ENCODE peak calls at places on chromosomes 2 and 18, in six cellular contexts. K, L, M, Z, I and U are unnamed samples.

GRCh38 chr18:62289047-62289446 is 36.1 kb upstream of the TNFRSF11A start:
- DNase-seq in M (no peak), L (no peak), Z (no peak), I (no peak), K (no peak), U (no peak)

GRCh38 chr2:212892193-212892592 is 259.2 kb downstream of the IKZF2 start:
- DNase-seq in L (no peak), M (peak; percentile 7), I (no peak), Z (peak; percentile 64), K (no peak), U (no peak)

GRCh38 chr2:188969236-188970032 is 4.7 kb upstream of the COL3A1 start:
- DNase-seq in K (no peak), I (no peak), Z (peak; percentile 78), M (peak; percentile 7), L (no peak), U (no peak)

GRCh38 chr2:130824492-130825061 is 12.1 kb upstream of the ARHGEF4 start:
- DNase-seq in M (no peak), L (peak; percentile 41), Z (peak; percentile 99), K (peak; percentile 26), I (peak; percentile 61), U (peak; percentile 99)

GRCh38 chr2:46334389-46335345 is 37.5 kb downstream of the EPAS1 start:
- DNase-seq in L (no peak), Z (peak; percentile 98), M (no peak), K (no peak), I (no peak), U (peak; percentile 84)

GRCh38 chr2:69554981-69555380 is 88.6 kb downstream of the AAK1 start:
- DNase-seq in K (no peak), Z (no peak), L (no peak), I (no peak), M (peak; percentile 34), U (peak; percentile 75)

GRCh38 chr18:44927127-44927849 is 246.6 kb downstream of the SETBP1 start:
- DNase-seq in I (no peak), K (no peak), M (no peak), L (no peak), Z (no peak), U (no peak)

GRCh38 chr2:854460-854859 is 96.2 kb upstream of the SNTG2 start:
- DNase-seq in K (no peak), L (no peak), I (no peak), M (peak; percentile 36), Z (no peak), U (no peak)

GRCh38 chr2:169276045-169276444 is 86.3 kb downstream of the LRP2 start:
- DNase-seq in Z (no peak), M (no peak), L (no peak), K (no peak), I (no peak), U (no peak)

GRCh38 chr2:172849519-172850217 is 114.0 kb downstream of the RAPGEF4 start:
- DNase-seq in K (no peak), Z (no peak), L (no peak), M (no peak), I (no peak), U (no peak)

GRCh38 chr2:171629113-171629512 is 58.2 kb upstream of the DYNC1I2 start:
- DNase-seq in L (no peak), M (no peak), Z (no peak), K (no peak), I (no peak), U (no peak)

GRCh38 chr2:81894451-81894990 is 1590.0 kb upstream of the LRRTM1 start:
- DNase-seq in L (no peak), K (no peak), I (no peak), M (no peak), Z (peak; percentile 1), U (no peak)

GRCh38 chr2:20108655-20109396 is 57.4 kb upstream of the LAPTM4A start:
- DNase-seq in K (no peak), Z (peak; percentile 85), L (no peak), I (no peak), M (no peak), U (no peak)

GRCh38 chr2:47554311-47554905 is 151.5 kb downstream of the MSH2 start:
- DNase-seq in I (no peak), K (no peak), Z (no peak), M (no peak), L (no peak), U (no peak)

GRCh38 chr18:2139676-2140075 is 431.6 kb downstream of the METTL4 start:
- DNase-seq in L (no peak), I (no peak), K (no peak), M (no peak), Z (no peak), U (no peak)

GRCh38 chr2:26562811-26563645 is 78.1 kb downstream of the CIB4 start:
- DNase-seq in M (peak; percentile 11), K (peak; percentile 37), L (no peak), I (no peak), Z (no peak), U (peak; percentile 94)

GRCh38 chr18:52220062-52220591 is 119.9 kb upstream of the DCC start:
- DNase-seq in M (no peak), I (no peak), L (no peak), K (no peak), Z (no peak), U (no peak)

GRCh38 chr2:235570256-235570655 is 76.4 kb downstream of the AGAP1 start:
- DNase-seq in K (no peak), M (no peak), Z (no peak), I (no peak), L (no peak), U (no peak)

GRCh38 chr2:191892391-191892790 is 45.5 kb upstream of the CAVIN2 start:
- DNase-seq in M (no peak), K (no peak), I (no peak), Z (peak; percentile 86), L (no peak), U (no peak)

GRCh38 chr2:125318740-125319139 is 1293.7 kb downstream of the CNTNAP5 start:
- DNase-seq in K (no peak), L (no peak), Z (no peak), M (no peak), I (no peak), U (no peak)

GRCh38 chr2:234130734-234131133 is 80.2 kb downstream of the SPP2 start:
- DNase-seq in Z (no peak), K (no peak), M (no peak), L (no peak), I (no peak), U (no peak)

GRCh38 chr2:62309465-62310091 is 113.7 kb downstream of the B3GNT2 start:
- DNase-seq in K (no peak), M (no peak), Z (no peak), L (no peak), I (peak; percentile 21), U (no peak)

GRCh38 chr2:118249970-118250369 is 161.7 kb downstream of the INSIG2 start:
- DNase-seq in M (no peak), I (no peak), L (no peak), Z (peak; percentile 2), K (no peak), U (no peak)

GRCh38 chr2:16624419-16624745 is 41.3 kb downstream of the CYRIA start:
- DNase-seq in K (no peak), M (no peak), I (no peak), Z (no peak), L (no peak), U (no peak)

GRCh38 chr2:38734299-38735058 is 16.7 kb downstream of the SRSF7 start:
- DNase-seq in M (no peak), I (no peak), L (no peak), Z (no peak), K (no peak), U (no peak)

GRCh38 chr2:240438810-240439697 is 3.6 kb downstream of the GPC1 start:
- DNase-seq in M (no peak), L (no peak), I (no peak), Z (no peak), K (no peak), U (peak; percentile 93)

GRCh38 chr18:52046842-52047241 is 293.2 kb upstream of the DCC start:
- DNase-seq in L (no peak), Z (no peak), I (no peak), K (no peak), M (no peak), U (no peak)

GRCh38 chr2:191217580-191217979 is 27.6 kb upstream of the MYO1B start:
- DNase-seq in M (no peak), K (no peak), Z (peak; percentile 76), I (no peak), L (no peak), U (no peak)

GRCh38 chr2:15912203-15912602 is 28.1 kb upstream of the MYCN start:
- DNase-seq in Z (peak; percentile 1), K (peak; percentile 32), M (peak; percentile 38), L (no peak), I (no peak), U (peak; percentile 80)

GRCh38 chr18:1094408-1094807 is 189.7 kb downstream of the ADCYAP1 start:
- DNase-seq in K (no peak), L (no peak), M (no peak), I (no peak), Z (no peak), U (peak; percentile 92)

GRCh38 chr2:181457121-181457740 is at the start of gene ITGA4:
- DNase-seq in M (peak; percentile 45), L (no peak), K (peak; percentile 71), Z (peak; percentile 65), I (peak; percentile 75), U (peak; percentile 93)

GRCh38 chr2:166343467-166343866 is 32.3 kb downstream of the SCN9A start:
- DNase-seq in M (no peak), K (no peak), L (no peak), Z (no peak), I (no peak), U (no peak)

GRCh38 chr2:134883552-134884293 is 34.9 kb upstream of the CCNT2 start:
- DNase-seq in L (no peak), M (no peak), I (no peak), Z (no peak), K (no peak), U (no peak)

GRCh38 chr2:159908623-159909022 is 110.6 kb upstream of the CD302 start:
- DNase-seq in L (no peak), K (no peak), Z (no peak), M (no peak), I (no peak), U (no peak)

GRCh38 chr2:82797469-82797868 is 1661.6 kb downstream of the SUCLG1 start:
- DNase-seq in M (no peak), L (no peak), K (no peak), I (no peak), Z (no peak), U (no peak)

GRCh38 chr2:234420406-234420805 is 76.5 kb downstream of the ARL4C start:
- DNase-seq in Z (peak; percentile 13), I (no peak), K (no peak), M (no peak), L (no peak), U (no peak)